ENCODE peak calls at places on chromosomes 7 and 10, in five cellular contexts. E is right lobe of liver, O is tibial artery, R is left lung, L is HL-60. X is an unnamed sample.

GRCh38 chr10:78438094-78438906 is 404.6 kb downstream of the RPS24 start:
- DNase-seq in R (no peak), L (no peak), E (no peak), O (no peak), X (no peak)

GRCh38 chr7:107501593-107501992 is 31.7 kb downstream of the GPR22 start:
- DNase-seq in E (no peak), O (no peak), R (no peak), L (no peak), X (peak; percentile 33)

GRCh38 chr10:121791761-121792160 is 136.1 kb downstream of the ATE1 start:
- DNase-seq in R (no peak), L (no peak), E (no peak), O (no peak), X (no peak)

GRCh38 chr7:30788640-30789333 is 17.6 kb downstream of the MINDY4 start:
- DNase-seq in L (no peak), R (no peak), O (no peak), E (no peak), X (no peak)

GRCh38 chr10:96995851-96996250 is 163.8 kb downstream of the LCOR start:
- DNase-seq in R (no peak), L (no peak), O (no peak), E (no peak), X (no peak)

GRCh38 chr10:5482016-5482415 is 17.4 kb downstream of the CALML5 start:
- DNase-seq in R (no peak), L (no peak), E (no peak), O (no peak), X (no peak)

GRCh38 chr7:90061077-90061476 is 93.2 kb upstream of the STEAP1 start:
- DNase-seq in L (no peak), E (no peak), R (no peak), O (no peak), X (no peak)

GRCh38 chr7:1537631-1538412 is 7.3 kb downstream of the MAFK start:
- DNase-seq in R (peak; percentile 81), E (peak; percentile 85), O (peak; percentile 95), L (peak; percentile 52), X (peak; percentile 77)

GRCh38 chr7:73437091-73437490 is 3.5 kb downstream of the FZD9 start:
- DNase-seq in L (no peak), R (no peak), O (no peak), E (no peak), X (no peak)

GRCh38 chr10:73248259-73248724 is 1.2 kb upstream of the DNAJC9 start:
- DNase-seq in L (no peak), O (no peak), R (no peak), E (no peak), X (no peak)

GRCh38 chr10:3442451-3442990 is 269.9 kb upstream of the PITRM1 start:
- DNase-seq in L (no peak), O (no peak), R (no peak), E (no peak), X (no peak)

GRCh38 chr10:3451516-3452185 is 279.1 kb upstream of the PITRM1 start:
- DNase-seq in O (no peak), R (no peak), E (no peak), L (no peak), X (no peak)

GRCh38 chr10:3445688-3446087 is 273.1 kb upstream of the PITRM1 start:
- DNase-seq in E (no peak), R (no peak), L (no peak), O (no peak), X (no peak)

DNA sequence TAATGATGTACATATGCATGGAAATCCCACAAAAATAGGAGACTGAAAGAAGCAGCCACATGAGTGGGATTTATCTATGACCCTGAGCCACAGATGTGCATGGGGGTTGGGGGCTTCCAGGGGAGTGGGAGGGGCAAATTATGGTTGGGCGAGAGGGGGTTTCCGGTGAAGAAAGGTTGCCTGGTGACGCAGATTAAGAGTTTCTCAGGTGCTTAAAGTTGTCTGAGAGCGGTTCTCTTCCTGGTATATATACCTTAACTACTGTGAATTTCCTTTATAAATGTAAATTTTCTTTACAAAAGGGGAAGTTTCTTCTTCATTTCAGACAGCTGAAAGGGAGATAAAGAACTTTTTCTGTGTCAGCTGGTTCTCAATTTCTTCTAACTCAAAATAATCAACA is 273.7 kb upstream of the PITRM1 start:
- DNase-seq in E (no peak), R (no peak), O (no peak), L (no peak), X (no peak)
- TF ChIP-seq CTCF in E (no peak), R (no peak), O (no peak), L (no peak), X (no peak)

DNA sequence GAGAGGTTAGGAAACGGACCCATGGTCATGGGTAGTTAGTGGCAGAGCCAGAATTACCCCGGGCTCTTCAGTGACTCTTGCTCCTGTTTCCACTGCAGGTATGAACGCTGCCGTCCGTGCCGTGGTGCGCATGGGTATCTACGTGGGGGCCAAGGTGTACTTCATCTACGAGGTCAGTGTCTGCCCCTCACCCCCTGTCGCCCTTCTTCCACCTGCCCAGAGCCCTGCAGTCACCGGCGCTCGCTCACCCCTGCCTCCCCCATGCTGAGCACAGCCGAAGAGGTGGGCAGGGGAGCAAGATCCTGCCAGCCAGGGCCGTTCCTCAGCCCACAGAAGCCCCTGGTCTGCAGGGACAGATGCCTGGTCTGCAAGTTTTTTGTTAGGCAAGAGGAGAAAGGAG is 14.9 kb downstream of the PFKP start:
- DNase-seq in R (no peak), O (peak; percentile 12), L (no peak), E (no peak), X (no peak)
- H3K4me3 ChIP-seq in R (no peak overlapping the region), O (no peak overlapping the region), L (no peak overlapping the region), E (no peak overlapping the region), X (no peak overlapping the region)

GRCh38 chr7:146736446-146737190 is 620.0 kb downstream of the CNTNAP2 start:
- DNase-seq in E (no peak), R (no peak), O (no peak), L (no peak), X (no peak)
- TF ChIP-seq CTCF in E (no peak), R (no peak), O (no peak), L (no peak), X (no peak)

GRCh38 chr7:41956276-41956675 is 253.4 kb upstream of the INHBA start:
- DNase-seq in O (no peak), R (no peak), E (no peak), L (no peak), X (no peak)
- H3K4me3 ChIP-seq in O (no peak overlapping the region), R (no peak overlapping the region), E (no peak overlapping the region), L (no peak overlapping the region), X (no peak overlapping the region)

GRCh38 chr7:41889040-41889439 is 186.2 kb upstream of the INHBA start:
- DNase-seq in L (no peak), R (no peak), E (no peak), O (no peak), X (no peak)

GRCh38 chr7:41890631-41891265 is 187.9 kb upstream of the INHBA start:
- DNase-seq in R (no peak), E (no peak), L (no peak), O (no peak), X (no peak)

GRCh38 chr7:41889472-41889871 is 186.6 kb upstream of the INHBA start:
- DNase-seq in E (no peak), O (no peak), L (no peak), R (no peak), X (no peak)

GRCh38 chr7:41893656-41894055 is 190.8 kb upstream of the INHBA start:
- DNase-seq in E (no peak), R (no peak), L (no peak), O (no peak), X (no peak)

GRCh38 chr7:41891967-41892755 is 189.3 kb upstream of the INHBA start:
- DNase-seq in E (no peak), L (no peak), O (no peak), R (no peak), X (no peak)
- TF ChIP-seq CTCF in E (no peak), L (no peak), O (no peak), R (no peak), X (peak; percentile 30)

X was measured in HFF-Myc.